ENCODE peak calls at places on chromosomes 16 and 17, in six cellular contexts. One of them, this sample, is unnamed.

GRCh38 chr17:78766225-78766624 is 15.8 kb downstream of the CYTH1 start:
- DNase-seq in T-helper 1 cell: no peak
- DNase-seq in GM23338: no peak
- DNase-seq in T-cell: no peak
- DNase-seq in foreskin fibroblast: no peak
- DNase-seq in kidney tubule cell: peak; percentile 37
- DNase-seq in this sample: no peak

GRCh38 chr17:58086953-58087352 is 3.7 kb downstream of the DYNLL2 start:
- DNase-seq in foreskin fibroblast: no peak
- DNase-seq in GM23338: no peak
- DNase-seq in T-helper 1 cell: no peak
- DNase-seq in kidney tubule cell: no peak
- DNase-seq in T-cell: no peak
- DNase-seq in this sample: no peak

GRCh38 chr17:68533887-68534700 is 21.9 kb downstream of the PRKAR1A start:
- DNase-seq in T-helper 1 cell: no peak
- DNase-seq in kidney tubule cell: peak; percentile 12
- DNase-seq in foreskin fibroblast: peak; percentile 18
- DNase-seq in T-cell: no peak
- DNase-seq in GM23338: peak; percentile 52
- DNase-seq in this sample: no peak

GRCh38 chr16:1256874-1257322 is 1.0 kb downstream of the TPSD1 start:
- DNase-seq in kidney tubule cell: no peak
- DNase-seq in GM23338: no peak
- DNase-seq in foreskin fibroblast: no peak
- DNase-seq in T-helper 1 cell: no peak
- DNase-seq in T-cell: no peak
- DNase-seq in this sample: no peak

GRCh38 chr17:47404006-47404405 is 80.3 kb downstream of the EFCAB13 start:
- DNase-seq in T-helper 1 cell: no peak
- DNase-seq in T-cell: no peak
- DNase-seq in kidney tubule cell: no peak
- DNase-seq in foreskin fibroblast: no peak
- DNase-seq in GM23338: peak; percentile 5
- DNase-seq in this sample: no peak

GRCh38 chr16:59973966-59974365 is 1239.8 kb upstream of the GOT2 start:
- DNase-seq in T-cell: no peak
- DNase-seq in GM23338: no peak
- DNase-seq in kidney tubule cell: no peak
- DNase-seq in foreskin fibroblast: no peak
- DNase-seq in T-helper 1 cell: no peak
- DNase-seq in this sample: no peak

GRCh38 chr16:50305441-50306061 is 39.2 kb downstream of the ADCY7 start:
- DNase-seq in T-cell: no peak
- DNase-seq in foreskin fibroblast: no peak
- DNase-seq in T-helper 1 cell: peak; percentile 7
- DNase-seq in kidney tubule cell: no peak
- DNase-seq in GM23338: no peak
- DNase-seq in this sample: peak; percentile 8

GRCh38 chr17:72116692-72117469 is 3.9 kb upstream of the SOX9 start:
- DNase-seq in GM23338: peak; percentile 28
- DNase-seq in T-helper 1 cell: no peak
- DNase-seq in foreskin fibroblast: peak; percentile 16
- DNase-seq in T-cell: no peak
- DNase-seq in kidney tubule cell: peak; percentile 34
- DNase-seq in this sample: no peak

GRCh38 chr17:80901319-80901718 is 90.3 kb upstream of the CHMP6 start:
- DNase-seq in GM23338: no peak
- DNase-seq in T-cell: no peak
- DNase-seq in T-helper 1 cell: no peak
- DNase-seq in kidney tubule cell: peak; percentile 80
- DNase-seq in foreskin fibroblast: no peak
- DNase-seq in this sample: no peak

GRCh38 chr16:8713635-8714097 is 39.2 kb downstream of the ABAT start:
- DNase-seq in kidney tubule cell: no peak
- DNase-seq in foreskin fibroblast: no peak
- DNase-seq in T-helper 1 cell: no peak
- DNase-seq in T-cell: no peak
- DNase-seq in GM23338: no peak
- DNase-seq in this sample: no peak

GRCh38 chr16:23013484-23013883 is 135.8 kb downstream of the USP31 start:
- DNase-seq in T-cell: no peak
- DNase-seq in T-helper 1 cell: no peak
- DNase-seq in GM23338: peak; percentile 56
- DNase-seq in kidney tubule cell: no peak
- DNase-seq in foreskin fibroblast: no peak
- DNase-seq in this sample: no peak

GRCh38 chr16:47499700-47500264 is 38.7 kb downstream of the PHKB start:
- DNase-seq in kidney tubule cell: no peak
- DNase-seq in T-cell: no peak
- DNase-seq in T-helper 1 cell: no peak
- DNase-seq in GM23338: no peak
- DNase-seq in foreskin fibroblast: no peak
- DNase-seq in this sample: no peak

GRCh38 chr16:88634994-88635670 is 3.2 kb upstream of the IL17C start:
- DNase-seq in foreskin fibroblast: no peak
- DNase-seq in T-helper 1 cell: no peak
- DNase-seq in kidney tubule cell: no peak
- DNase-seq in GM23338: no peak
- DNase-seq in T-cell: no peak
- DNase-seq in this sample: no peak

GRCh38 chr16:57775661-57776469 is 26.4 kb downstream of the KIFC3 start:
- DNase-seq in T-helper 1 cell: no peak
- DNase-seq in GM23338: peak; percentile 97
- DNase-seq in T-cell: no peak
- DNase-seq in foreskin fibroblast: no peak
- DNase-seq in kidney tubule cell: no peak
- DNase-seq in this sample: no peak

GRCh38 chr16:25135239-25135878 is 23.8 kb downstream of the LCMT1 start:
- DNase-seq in foreskin fibroblast: peak; percentile 55
- DNase-seq in GM23338: no peak
- DNase-seq in T-cell: no peak
- DNase-seq in T-helper 1 cell: no peak
- DNase-seq in kidney tubule cell: peak; percentile 74
- DNase-seq in this sample: no peak

GRCh38 chr17:78111012-78111726 is 17.4 kb downstream of the TMC6 start:
- DNase-seq in foreskin fibroblast: no peak
- DNase-seq in T-helper 1 cell: no peak
- DNase-seq in kidney tubule cell: no peak
- DNase-seq in GM23338: no peak
- DNase-seq in T-cell: no peak
- DNase-seq in this sample: no peak

GRCh38 chr16:4800290-4801041 is 2.0 kb downstream of the ROGDI start:
- DNase-seq in foreskin fibroblast: no peak
- DNase-seq in T-helper 1 cell: no peak
- DNase-seq in GM23338: no peak
- DNase-seq in kidney tubule cell: peak; percentile 4
- DNase-seq in T-cell: no peak
- DNase-seq in this sample: no peak

GRCh38 chr17:58332720-58333395 is 4.3 kb upstream of the TSPOAP1 start:
- DNase-seq in T-helper 1 cell: peak; percentile 15
- DNase-seq in T-cell: no peak
- DNase-seq in foreskin fibroblast: no peak
- DNase-seq in GM23338: no peak
- DNase-seq in kidney tubule cell: no peak
- DNase-seq in this sample: no peak

GRCh38 chr16:53131050-53131362 is 76.2 kb downstream of the CHD9 start:
- DNase-seq in kidney tubule cell: no peak
- DNase-seq in foreskin fibroblast: no peak
- DNase-seq in T-helper 1 cell: no peak
- DNase-seq in GM23338: no peak
- DNase-seq in T-cell: no peak
- DNase-seq in this sample: no peak

GRCh38 chr17:78933025-78933958 is 8.1 kb upstream of the TIMP2 start:
- DNase-seq in T-helper 1 cell: no peak
- DNase-seq in T-cell: no peak
- DNase-seq in kidney tubule cell: peak; percentile 96
- DNase-seq in GM23338: no peak
- DNase-seq in foreskin fibroblast: peak; percentile 97
- DNase-seq in this sample: no peak

GRCh38 chr16:5865231-5865630 is 767.6 kb upstream of the EEF2KMT start:
- DNase-seq in foreskin fibroblast: no peak
- DNase-seq in kidney tubule cell: peak; percentile 75
- DNase-seq in T-helper 1 cell: no peak
- DNase-seq in T-cell: no peak
- DNase-seq in GM23338: no peak
- DNase-seq in this sample: no peak

GRCh38 chr17:3724373-3725077 is 822 bp downstream of the HASPIN start:
- DNase-seq in T-helper 1 cell: no peak
- DNase-seq in GM23338: peak; percentile 33
- DNase-seq in T-cell: no peak
- DNase-seq in foreskin fibroblast: no peak
- DNase-seq in kidney tubule cell: no peak
- DNase-seq in this sample: no peak

GRCh38 chr17:3873862-3874261 is 19.0 kb downstream of the CAMKK1 start:
- DNase-seq in GM23338: no peak
- DNase-seq in T-cell: no peak
- DNase-seq in T-helper 1 cell: no peak
- DNase-seq in kidney tubule cell: no peak
- DNase-seq in foreskin fibroblast: no peak
- DNase-seq in this sample: no peak

GRCh38 chr17:17663160-17664072 is 17.8 kb upstream of the RAI1 start:
- DNase-seq in T-cell: peak; percentile 73
- DNase-seq in T-helper 1 cell: peak; percentile 65
- DNase-seq in GM23338: peak; percentile 90
- DNase-seq in kidney tubule cell: peak; percentile 93
- DNase-seq in foreskin fibroblast: peak; percentile 95
- DNase-seq in this sample: peak; percentile 33

GRCh38 chr16:56311208-56312027 is 113.9 kb downstream of the AMFR start:
- DNase-seq in foreskin fibroblast: no peak
- DNase-seq in T-cell: no peak
- DNase-seq in T-helper 1 cell: no peak
- DNase-seq in kidney tubule cell: peak; percentile 5
- DNase-seq in GM23338: peak; percentile 35
- DNase-seq in this sample: no peak

GRCh38 chr16:59356709-59357108 is 622.6 kb upstream of the GOT2 start:
- DNase-seq in kidney tubule cell: no peak
- DNase-seq in GM23338: peak; percentile 5
- DNase-seq in T-cell: no peak
- DNase-seq in foreskin fibroblast: no peak
- DNase-seq in T-helper 1 cell: no peak
- DNase-seq in this sample: no peak

GRCh38 chr17:77394540-77395295 is 253.9 kb downstream of the SEC14L1 start:
- DNase-seq in GM23338: peak; percentile 55
- DNase-seq in kidney tubule cell: peak; percentile 57
- DNase-seq in T-helper 1 cell: no peak
- DNase-seq in foreskin fibroblast: no peak
- DNase-seq in T-cell: no peak
- DNase-seq in this sample: no peak

GRCh38 chr17:16676645-16677044 is 13.4 kb upstream of the CCDC144A start:
- DNase-seq in T-helper 1 cell: no peak
- DNase-seq in T-cell: no peak
- DNase-seq in foreskin fibroblast: no peak
- DNase-seq in GM23338: no peak
- DNase-seq in kidney tubule cell: no peak
- DNase-seq in this sample: no peak

GRCh38 chr17:51427259-51428255 is 167.2 kb downstream of the UTP18 start:
- DNase-seq in T-cell: peak; percentile 62
- DNase-seq in GM23338: no peak
- DNase-seq in foreskin fibroblast: no peak
- DNase-seq in T-helper 1 cell: peak; percentile 49
- DNase-seq in kidney tubule cell: peak; percentile 20
- DNase-seq in this sample: peak; percentile 83

GRCh38 chr17:61729690-61730268 is 133.5 kb downstream of the BRIP1 start:
- DNase-seq in foreskin fibroblast: no peak
- DNase-seq in GM23338: peak; percentile 8
- DNase-seq in T-helper 1 cell: no peak
- DNase-seq in T-cell: no peak
- DNase-seq in kidney tubule cell: no peak
- DNase-seq in this sample: no peak

GRCh38 chr17:43992641-43993040 is 11.8 kb upstream of the NAGS start:
- DNase-seq in GM23338: no peak
- DNase-seq in foreskin fibroblast: no peak
- DNase-seq in kidney tubule cell: no peak
- DNase-seq in T-cell: no peak
- DNase-seq in T-helper 1 cell: no peak
- DNase-seq in this sample: no peak

GRCh38 chr16:839643-840408 is 39.3 kb upstream of the GNG13 start:
- DNase-seq in kidney tubule cell: no peak
- DNase-seq in foreskin fibroblast: no peak
- DNase-seq in T-helper 1 cell: no peak
- DNase-seq in GM23338: no peak
- DNase-seq in T-cell: no peak
- DNase-seq in this sample: no peak